ENCODE peak calls at places on chromosome 4, in ten cellular contexts. U, D, Y, I, J, R, X, Z, O and N are unnamed samples.

GRCh38 chr4:25065901-25066610 is 35.3 kb upstream of the LGI2 start:
- DNase-seq in X (no peak), U (no peak), R (no peak), O (peak), Z (no peak), J (no peak), I (no peak), Y (no peak), D (no peak), N (no peak)

GRCh38 chr4:122960298-122960985 is 38.0 kb upstream of the NUDT6 start:
- DNase-seq in X (no peak), O (peak), D (no peak), Z (no peak), Y (no peak), R (no peak), J (no peak), I (no peak), U (no peak), N (peak)

GRCh38 chr4:119135721-119136121 is at the start of gene MYOZ2:
- DNase-seq in U (no peak), J (no peak), Z (no peak), R (peak), D (no peak), X (no peak), I (no peak), Y (no peak), O (peak), N (no peak)

GRCh38 chr4:184668511-184669114 is 19.1 kb downstream of the PRIMPOL start:
- DNase-seq in I (no peak), O (peak), X (no peak), J (no peak), D (no peak), R (no peak), Z (no peak), Y (no peak), U (no peak), N (no peak)

GRCh38 chr4:7967501-7968261 is 28.0 kb upstream of the AFAP1 start:
- DNase-seq in O (peak), J (no peak), X (no peak), Z (peak), I (peak), U (peak), R (no peak), Y (no peak), D (no peak), N (peak)

GRCh38 chr4:185782523-185782922 is 29.5 kb downstream of the SORBS2 start:
- DNase-seq in O (peak), J (no peak), U (no peak), R (no peak), X (no peak), Y (no peak), I (no peak), Z (no peak), D (no peak), N (peak)

GRCh38 chr4:112897548-112897947 is 151.9 kb upstream of the ANK2 start:
- DNase-seq in D (no peak), U (peak), I (no peak), Y (no peak), X (no peak), R (peak), O (no peak), Z (no peak), J (no peak), N (peak)

GRCh38 chr4:92305148-92305877 is 1.5 kb downstream of the GRID2 start:
- DNase-seq in D (peak), I (peak), O (peak), Z (peak), X (peak), J (peak), U (peak), R (peak), Y (no peak), N (peak)

GRCh38 chr4:123706961-123707360 is 310.4 kb downstream of the SPRY1 start:
- DNase-seq in J (no peak), D (no peak), X (no peak), U (no peak), Y (no peak), O (no peak), R (no peak), I (no peak), Z (no peak), N (peak)

GRCh38 chr4:183255487-183255886 is 64.6 kb downstream of the CLDN22 start:
- DNase-seq in U (no peak), Z (no peak), Y (no peak), X (no peak), O (no peak), D (no peak), I (no peak), J (no peak), R (no peak), N (no peak)

GRCh38 chr4:139167774-139168444 is 9.1 kb downstream of the ELF2 start:
- DNase-seq in X (no peak), I (no peak), D (no peak), R (no peak), O (peak), J (no peak), U (no peak), Z (no peak), Y (no peak), N (peak)

GRCh38 chr4:86594559-86595425 is 677 bp downstream of the PTPN13 start:
- DNase-seq in O (peak), U (peak), Z (peak), Y (peak), I (peak), J (peak), R (peak), X (peak), D (peak), N (peak)

GRCh38 chr4:81913427-81913878 is 441.7 kb upstream of the RASGEF1B start:
- DNase-seq in U (peak), I (no peak), D (peak), J (no peak), Y (no peak), Z (peak), R (peak), X (no peak), O (peak), N (peak)

GRCh38 chr4:54005475-54005874 is 58.9 kb downstream of the CHIC2 start:
- DNase-seq in Z (no peak), J (no peak), I (no peak), R (no peak), D (no peak), X (no peak), Y (no peak), O (peak), U (no peak), N (peak)

GRCh38 chr4:4270529-4270928 is 19.4 kb downstream of the LYAR start:
- DNase-seq in D (no peak), R (no peak), J (no peak), Z (no peak), O (peak), Y (no peak), I (no peak), X (no peak), U (no peak), N (peak)

GRCh38 chr4:27604692-27605091 is 744.1 kb downstream of the STIM2 start:
- DNase-seq in Z (no peak), J (no peak), O (no peak), R (no peak), Y (no peak), I (no peak), X (no peak), U (no peak), D (no peak), N (no peak)

GRCh38 chr4:85005865-85006377 is 39.4 kb upstream of the WDFY3 start:
- DNase-seq in X (no peak), O (peak), Y (no peak), J (no peak), R (no peak), D (no peak), Z (no peak), U (no peak), I (no peak), N (peak)

GRCh38 chr4:10157478-10158354 is 41.1 kb upstream of the WDR1 start:
- DNase-seq in I (peak), O (peak), J (peak), U (peak), R (peak), Z (peak), Y (peak), D (peak), X (no peak), N (peak)

GRCh38 chr4:135917016-135917415 is 1615.3 kb downstream of the PCDH18 start:
- DNase-seq in X (no peak), Z (no peak), O (peak), D (no peak), I (no peak), R (no peak), J (no peak), U (no peak), Y (no peak), N (peak)

GRCh38 chr4:102696763-102697162 is 64.0 kb downstream of the MANBA start:
- DNase-seq in Z (no peak), O (no peak), U (no peak), X (no peak), J (no peak), Y (no peak), I (no peak), D (no peak), R (no peak), N (no peak)

GRCh38 chr4:140260227-140260626 is 106.2 kb upstream of the MAML3 start:
- DNase-seq in R (no peak), Y (peak), X (no peak), Z (no peak), J (no peak), U (no peak), I (no peak), O (peak), D (no peak), N (peak)

GRCh38 chr4:52861879-52862604 is at the start of gene RASL11B:
- DNase-seq in Z (peak), X (peak), D (peak), O (peak), R (peak), Y (peak), I (peak), U (peak), J (peak), N (peak)

GRCh38 chr4:168711197-168712120 is 214.6 kb downstream of the PALLD start:
- DNase-seq in R (no peak), J (peak), Z (no peak), Y (peak), O (peak), U (peak), D (no peak), I (no peak), X (no peak), N (peak)

GRCh38 chr4:83369825-83370639 is 35.4 kb upstream of the HPSE start:
- DNase-seq in U (no peak), I (no peak), X (no peak), R (no peak), D (no peak), O (peak), Z (no peak), J (no peak), Y (no peak), N (peak)

GRCh38 chr4:159504634-159505033 is 401.8 kb downstream of the RAPGEF2 start:
- DNase-seq in J (no peak), X (no peak), R (peak), U (no peak), Y (no peak), O (peak), Z (no peak), D (peak), I (no peak), N (peak)

GRCh38 chr4:160595646-160596045 is 1492.8 kb downstream of the RAPGEF2 start:
- DNase-seq in U (no peak), I (no peak), Z (no peak), Y (no peak), D (no peak), J (no peak), R (no peak), X (no peak), O (no peak), N (no peak)

GRCh38 chr4:120139392-120139791 is 72.7 kb upstream of the MAD2L1 start:
- DNase-seq in U (no peak), R (no peak), J (no peak), O (peak), I (no peak), X (no peak), Z (no peak), Y (no peak), D (no peak), N (no peak)

GRCh38 chr4:25844957-25845712 is 17.7 kb downstream of the SEL1L3 start:
- DNase-seq in J (no peak), U (no peak), D (no peak), Z (no peak), R (no peak), I (no peak), X (peak), Y (no peak), O (no peak), N (no peak)

GRCh38 chr4:41611881-41612871 is 74.2 kb downstream of the LIMCH1 start:
- DNase-seq in J (peak), D (peak), U (no peak), O (no peak), R (peak), I (peak), Y (no peak), X (no peak), Z (peak), N (peak)

GRCh38 chr4:25504932-25505636 is 128.0 kb downstream of the ANAPC4 start:
- DNase-seq in Y (no peak), R (no peak), O (no peak), X (no peak), U (no peak), D (no peak), Z (no peak), J (no peak), I (no peak), N (no peak)

GRCh38 chr4:1887065-1887464 is 15.9 kb downstream of the NSD2 start:
- DNase-seq in O (no peak), Z (no peak), I (no peak), R (no peak), X (no peak), U (no peak), D (no peak), J (no peak), Y (no peak), N (no peak)
- H3K4me3 ChIP-seq in O (no peak), Z (no peak), I (no peak), R (no peak), X (no peak), U (no peak), D (no peak), J (no peak), Y (no peak), N (no peak)

GRCh38 chr4:1217366-1217765 is 31.6 kb downstream of the CTBP1 start:
- DNase-seq in J (no peak), U (no peak), X (no peak), O (no peak), D (no peak), I (no peak), R (no peak), Z (no peak), Y (no peak), N (no peak)

GRCh38 chr4:1215347-1216075 is 33.4 kb downstream of the CTBP1 start:
- DNase-seq in J (peak), I (no peak), Z (peak), D (no peak), X (no peak), R (no peak), O (peak), Y (peak), U (no peak), N (peak)

GRCh38 chr4:1218892-1219552 is 29.9 kb downstream of the CTBP1 start:
- DNase-seq in O (no peak), Z (no peak), J (no peak), U (no peak), D (no peak), I (no peak), Y (no peak), X (no peak), R (no peak), N (no peak)

GRCh38 chr4:1216076-1216614 is 32.8 kb downstream of the CTBP1 start:
- DNase-seq in X (no peak), O (no peak), U (no peak), Z (no peak), Y (no peak), J (no peak), I (no peak), D (no peak), R (no peak), N (no peak)

GRCh38 chr4:1216869-1217294 is 32.0 kb downstream of the CTBP1 start:
- DNase-seq in U (no peak), R (no peak), X (no peak), Z (no peak), D (no peak), I (no peak), O (no peak), J (no peak), Y (no peak), N (no peak)
- TF ChIP-seq CTCF in U (no peak), R (no peak), X (no peak), Z (no peak), D (no peak), I (peak), O (no peak), J (no peak), Y (no peak), N (peak)

GRCh38 chr4:145176641-145177432 is 3.6 kb downstream of the OTUD4 start:
- DNase-seq in Y (no peak), D (no peak), Z (no peak), R (no peak), O (no peak), I (no peak), U (no peak), J (no peak), X (no peak), N (no peak)
- H3K4me3 ChIP-seq in Y (no peak), D (no peak), Z (peak), R (peak), O (peak), I (peak), U (no peak), J (no peak), X (peak), N (peak)

DNA sequence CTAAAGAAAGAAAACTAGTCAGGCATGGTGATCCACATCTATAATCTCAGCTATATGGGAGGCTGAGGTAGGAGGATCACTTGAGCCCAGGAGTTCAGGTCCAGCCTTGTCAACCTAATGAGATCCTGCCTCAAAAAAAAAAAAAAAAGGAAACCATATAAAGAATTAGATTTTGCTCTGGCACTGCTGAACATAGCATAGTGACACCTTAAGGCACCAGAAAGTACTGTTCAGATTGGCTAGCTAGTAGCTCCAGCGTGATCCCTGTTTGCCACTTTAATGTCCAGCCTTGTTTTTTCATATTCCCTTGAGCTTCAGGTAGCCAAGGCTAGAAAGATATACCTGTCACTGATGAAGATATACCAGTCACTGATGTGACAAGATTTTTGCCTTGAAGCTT is 34.1 kb downstream of the EXOC1 start:
- DNase-seq in I (no peak), D (no peak), O (no peak), X (no peak), U (no peak), R (no peak), Z (no peak), Y (no peak), J (no peak), N (no peak)
- TF ChIP-seq CTCF in I (no peak), D (no peak), O (no peak), X (no peak), U (peak), R (no peak), Z (no peak), Y (no peak), J (no peak), N (peak)

GRCh38 chr4:105633241-105633640 is 75.2 kb downstream of the INTS12 start:
- DNase-seq in X (no peak), J (no peak), U (no peak), R (no peak), O (no peak), Y (no peak), I (no peak), D (no peak), Z (no peak), N (no peak)

GRCh38 chr4:105632599-105632998 is 75.9 kb downstream of the INTS12 start:
- DNase-seq in X (no peak), J (no peak), O (no peak), R (no peak), D (no peak), I (no peak), U (no peak), Z (no peak), Y (no peak), N (no peak)

GRCh38 chr4:105641876-105642275 is 66.6 kb downstream of the INTS12 start:
- DNase-seq in R (no peak), I (no peak), U (no peak), Y (no peak), Z (no peak), X (no peak), O (no peak), J (no peak), D (no peak), N (no peak)

GRCh38 chr4:105634402-105634801 is 74.1 kb downstream of the INTS12 start:
- DNase-seq in R (no peak), U (no peak), D (no peak), I (no peak), Z (no peak), X (no peak), O (no peak), Y (no peak), J (no peak), N (no peak)

DNA sequence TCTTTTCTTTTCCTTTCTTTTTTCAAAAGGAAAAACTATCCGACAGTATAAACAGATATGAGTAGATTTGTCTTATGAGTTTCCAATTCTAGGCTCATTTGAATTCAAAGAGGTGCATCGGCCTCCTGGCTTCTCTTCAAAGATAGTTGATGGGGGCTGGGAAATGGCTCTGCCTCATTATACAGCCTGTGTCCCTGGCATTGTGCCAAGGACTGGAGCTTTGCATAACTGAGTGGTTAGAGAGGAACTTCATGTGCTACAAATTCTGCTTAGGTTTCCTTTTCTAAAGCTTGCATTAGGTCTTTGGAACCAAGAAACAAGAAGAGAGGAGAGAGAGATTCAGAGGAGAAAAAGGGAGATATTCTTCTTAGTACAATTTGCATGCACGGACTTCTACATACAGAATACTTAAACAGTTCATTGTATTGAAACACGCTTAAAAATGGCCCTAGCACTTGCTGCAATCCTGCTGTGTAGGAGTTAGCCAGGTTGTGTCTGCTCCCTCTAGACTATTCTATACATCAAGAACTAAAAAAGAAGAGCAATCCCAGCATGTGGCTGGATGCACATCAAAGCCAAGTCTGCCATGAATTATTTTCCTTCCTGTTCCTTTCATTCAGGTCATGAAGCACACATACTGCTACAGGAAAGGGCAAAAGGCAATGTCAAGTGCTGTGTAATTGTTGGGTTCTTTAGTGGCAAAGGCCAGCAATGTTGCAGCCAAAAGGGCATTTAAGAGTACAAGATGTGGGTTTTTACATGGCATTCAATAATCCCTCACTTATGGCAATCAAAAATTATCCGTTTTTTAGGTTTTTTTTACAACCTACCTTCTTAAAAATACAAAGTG is 70.9 kb downstream of the INTS12 start:
- DNase-seq in Z (peak), J (peak), I (peak), X (no peak), R (peak), O (peak), Y (peak), D (peak), U (no peak), N (peak)
- H3K4me3 ChIP-seq in Z (no peak), J (no peak), I (no peak), X (no peak), R (no peak), O (no peak), Y (no peak), D (no peak), U (no peak), N (no peak)

GRCh38 chr4:150799207-150799606 is 215.9 kb downstream of the LRBA start:
- DNase-seq in R (no peak), O (no peak), J (no peak), X (no peak), Z (no peak), U (no peak), D (no peak), I (no peak), Y (no peak), N (peak)
- TF ChIP-seq CTCF in R (peak), O (peak), J (no peak), X (no peak), Z (no peak), U (peak), D (no peak), I (no peak), Y (no peak), N (peak)